ENCODE peak calls at places on chromosomes 3 and 15, in four cellular contexts. S is K562, G is PC-3, N is hepatocyte. U is an unnamed sample.

GRCh38 chr15:59997070-59997701 is 6.9 kb upstream of the FOXB1 start:
- DNase-seq in S (peak; percentile 53), G (peak; percentile 42), N (no peak), U (peak; percentile 95)

GRCh38 chr3:133547432-133548041 is 25.9 kb upstream of the CDV3 start:
- DNase-seq in S (no peak), G (no peak), N (peak; percentile 52), U (no peak)

GRCh38 chr3:170007031-170007663 is 30.6 kb upstream of the GPR160 start:
- DNase-seq in S (no peak), G (no peak), N (no peak), U (no peak)

GRCh38 chr15:48637639-48638038 is 7.9 kb downstream of the FBN1 start:
- DNase-seq in S (no peak), G (no peak), N (no peak), U (no peak)

GRCh38 chr3:78868570-78868969 is 899.2 kb downstream of the ROBO1 start:
- DNase-seq in S (no peak), G (no peak), N (no peak), U (no peak)

GRCh38 chr3:152474585-152474984 is 205.9 kb downstream of the MBNL1 start:
- DNase-seq in S (peak; percentile 37), G (peak; percentile 74), N (peak; percentile 63), U (peak; percentile 59)

GRCh38 chr15:72155021-72155621 is 36.9 kb downstream of the SENP8 start:
- DNase-seq in S (no peak), G (peak; percentile 75), N (peak; percentile 64), U (no peak)

GRCh38 chr3:109070232-109070631 is 47.7 kb downstream of the MORC1 start:
- DNase-seq in S (no peak), G (no peak), N (peak; percentile 11), U (no peak)

GRCh38 chr3:167304077-167304476 is 76.0 kb downstream of the ZBBX start:
- DNase-seq in S (no peak), G (peak; percentile 48), N (peak; percentile 13), U (peak; percentile 7)

GRCh38 chr3:188025555-188025954 is 128.4 kb upstream of the LPP start:
- DNase-seq in S (no peak), G (no peak), N (no peak), U (no peak)

GRCh38 chr3:53193466-53194217 is 32.6 kb downstream of the PRKCD start:
- DNase-seq in S (no peak), G (no peak), N (peak; percentile 46), U (peak; percentile 41)

GRCh38 chr3:58434511-58434910 is 879 bp upstream of the PDHB start:
- DNase-seq in S (no peak), G (no peak), N (no peak), U (peak; percentile 43)

GRCh38 chr3:187209501-187209900 is 12.2 kb downstream of the RTP1 start:
- DNase-seq in S (no peak), G (no peak), N (no peak), U (no peak)

GRCh38 chr3:37031115-37031682 is 37.9 kb downstream of the MLH1 start:
- DNase-seq in S (no peak), G (no peak), N (no peak), U (no peak)

GRCh38 chr3:181457190-181457589 is 254.5 kb upstream of the SOX2 start:
- DNase-seq in S (no peak), G (no peak), N (no peak), U (no peak)

GRCh38 chr3:172980849-172981248 is 160.2 kb downstream of the SPATA16 start:
- DNase-seq in S (no peak), G (no peak), N (no peak), U (no peak)

GRCh38 chr3:136332776-136333175 is 82.6 kb downstream of the PCCB start:
- DNase-seq in S (no peak), G (no peak), N (no peak), U (no peak)

GRCh38 chr15:67240235-67241131 is 14.0 kb downstream of the AAGAB start:
- DNase-seq in S (no peak), G (peak; percentile 40), N (peak; percentile 30), U (no peak)

GRCh38 chr3:71258116-71258515 is 325.4 kb downstream of the FOXP1 start:
- DNase-seq in S (no peak), G (peak; percentile 86), N (peak; percentile 53), U (no peak)

GRCh38 chr15:74327756-74328155 is 39.7 kb downstream of the CYP11A1 start:
- DNase-seq in S (no peak), G (no peak), N (no peak), U (no peak)

GRCh38 chr3:15804553-15805095 is 6.8 kb upstream of the ANKRD28 start:
- DNase-seq in S (peak; percentile 66), G (no peak), N (no peak), U (no peak)

GRCh38 chr3:136070953-136071949 is 105.7 kb downstream of the PPP2R3A start:
- DNase-seq in S (no peak), G (peak; percentile 19), N (peak; percentile 5), U (no peak)

GRCh38 chr15:42577514-42578031 is 2.2 kb downstream of the STARD9 start:
- DNase-seq in S (no peak), G (no peak), N (no peak), U (no peak)

GRCh38 chr3:153970735-153971347 is 150.3 kb upstream of the ARHGEF26 start:
- DNase-seq in S (no peak), G (peak; percentile 62), N (no peak), U (no peak)

GRCh38 chr3:136343873-136344281 is 93.7 kb downstream of the PCCB start:
- DNase-seq in S (peak; percentile 67), G (peak; percentile 83), N (peak; percentile 90), U (no peak)

GRCh38 chr3:172993412-172993811 is 147.6 kb downstream of the SPATA16 start:
- DNase-seq in S (no peak), G (no peak), N (no peak), U (peak; percentile 49)

GRCh38 chr3:108398510-108398909 is 102.2 kb downstream of the HHLA2 start:
- DNase-seq in S (no peak), G (no peak), N (no peak), U (no peak)

GRCh38 chr3:172256101-172256687 is 192.1 kb downstream of the GHSR start:
- DNase-seq in S (no peak), G (no peak), N (peak; percentile 10), U (no peak)

GRCh38 chr15:83983634-83984458 is 251.7 kb upstream of the GOLGA6L4 start:
- DNase-seq in S (no peak), G (no peak), N (no peak), U (no peak)

GRCh38 chr15:28021281-28022039 is 77.7 kb downstream of the OCA2 start:
- DNase-seq in S (peak; percentile 41), G (peak; percentile 69), N (peak; percentile 90), U (peak; percentile 63)

GRCh38 chr3:39149498-39150169 is 3.8 kb downstream of the CSRNP1 start:
- DNase-seq in S (no peak), G (peak; percentile 39), N (no peak), U (no peak)

GRCh38 chr3:156298938-156299337 is 178.6 kb downstream of the KCNAB1 start:
- DNase-seq in S (no peak), G (no peak), N (no peak), U (no peak)

GRCh38 chr15:39438795-39439577 is 141.9 kb upstream of the THBS1 start:
- DNase-seq in S (no peak), G (peak; percentile 63), N (peak; percentile 32), U (no peak)

GRCh38 chr3:53715815-53716483 is 130.3 kb downstream of the CHDH start:
- DNase-seq in S (no peak), G (no peak), N (no peak), U (peak; percentile 32)

GRCh38 chr3:25021816-25022215 is 406.2 kb upstream of the RARB start:
- DNase-seq in S (no peak), G (peak; percentile 6), N (peak; percentile 35), U (no peak)

GRCh38 chr3:24069045-24069444 is 124.0 kb downstream of the NR1D2 start:
- DNase-seq in S (no peak), G (peak; percentile 42), N (peak; percentile 24), U (peak; percentile 31)

DNA sequence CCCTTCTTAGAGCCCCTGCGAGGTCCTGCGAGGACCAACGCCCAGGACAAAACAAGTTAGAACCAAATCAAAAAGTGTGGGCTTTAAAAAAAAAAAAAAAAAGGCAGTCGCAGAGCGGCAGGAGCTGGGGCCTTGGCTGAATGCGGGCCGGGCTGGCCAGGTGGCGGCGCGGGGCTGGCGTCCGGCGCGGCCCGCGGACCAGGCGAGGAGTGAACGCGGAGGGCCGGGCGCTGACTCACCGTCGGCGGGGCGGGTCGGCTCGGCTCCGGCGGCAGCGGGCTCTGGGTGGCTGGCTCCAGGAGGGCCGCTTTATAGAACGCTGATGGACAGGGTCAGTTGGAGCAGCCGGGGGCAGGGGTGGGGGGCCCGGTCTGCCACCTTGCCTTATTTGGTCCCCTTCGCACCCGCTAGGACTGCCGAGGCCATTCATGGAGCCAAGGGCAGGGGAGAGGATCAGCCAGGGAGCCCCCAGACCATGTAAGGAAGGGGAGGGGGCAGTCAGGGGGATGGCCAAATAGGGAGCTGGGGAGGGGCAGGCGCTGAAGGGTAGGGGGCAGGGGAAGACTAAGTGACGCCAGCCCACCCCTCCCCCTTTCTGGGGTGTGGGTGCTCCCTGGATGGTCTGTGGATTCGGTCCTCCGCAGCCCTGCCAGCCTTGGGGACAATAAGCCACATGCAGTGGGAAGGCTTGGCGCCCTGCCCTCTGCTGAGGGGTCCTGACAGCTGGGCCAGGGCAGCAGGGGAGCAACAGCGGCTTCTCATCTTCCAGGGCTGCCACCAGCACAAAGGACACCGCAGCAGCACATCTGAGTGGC is at the start of gene ACTC1:
- DNase-seq in S (peak; percentile 78), G (peak; percentile 53), N (peak; percentile 82), U (peak; percentile 74)
- TF ChIP-seq EZH2 in S (no peak), G (no peak), N (no peak), U (peak; percentile 65)

GRCh38 chr3:148975277-148975676 is 16.1 kb upstream of the GYG1 start:
- DNase-seq in S (no peak), G (no peak), N (no peak), U (no peak)
- TF ChIP-seq CTCF in S (no peak), G (no peak), N (no peak), U (no peak)

GRCh38 chr3:89762360-89762759 is 654.9 kb downstream of the EPHA3 start:
- DNase-seq in S (no peak), G (no peak), N (no peak), U (no peak)
- TF ChIP-seq EZH2 in S (no peak), G (no peak), N (no peak), U (no peak)

GRCh38 chr15:76647612-76648011 is 257.5 kb downstream of the SCAPER start:
- DNase-seq in S (no peak), G (no peak), N (no peak), U (peak; percentile 6)

GRCh38 chr15:76642671-76643070 is 262.5 kb downstream of the SCAPER start:
- DNase-seq in S (no peak), G (no peak), N (no peak), U (no peak)
- TF ChIP-seq CTCF in S (no peak), G (peak; percentile 41), N (no peak), U (peak; percentile 53)

GRCh38 chr3:17686613-17687012 is 55.8 kb downstream of the TBC1D5 start:
- DNase-seq in S (no peak), G (peak; percentile 46), N (no peak), U (peak; percentile 33)
- TF ChIP-seq EZH2 in S (no peak), G (no peak), N (no peak), U (no peak)

U was measured in neural progenitor cell.